ENCODE peak calls at places on chromosomes 4 and X, in four cellular contexts. One of them, this sample, is unnamed.

GRCh38 chr4:67684839-67685531 is 16.0 kb downstream of the UBA6 start:
- DNase-seq in MM.1S: no peak
- DNase-seq in pancreas: no peak
- DNase-seq in A549: no peak
- DNase-seq in this sample: no peak

GRCh38 chr4:102403115-102403514 is 57.8 kb upstream of the SLC39A8 start:
- DNase-seq in A549: no peak
- DNase-seq in MM.1S: no peak
- DNase-seq in pancreas: no peak
- DNase-seq in this sample: no peak

GRCh38 chrX:151789179-151789800 is 54.7 kb downstream of the CNGA2 start:
- DNase-seq in MM.1S: no peak
- DNase-seq in A549: peak; percentile 17
- DNase-seq in pancreas: peak; percentile 18
- DNase-seq in this sample: peak; percentile 16

GRCh38 chr4:169615467-169616106 is 3.2 kb upstream of the NEK1 start:
- DNase-seq in MM.1S: no peak
- DNase-seq in A549: no peak
- DNase-seq in pancreas: no peak
- DNase-seq in this sample: no peak

GRCh38 chrX:107880054-107880610 is 54.5 kb downstream of the MID2 start:
- DNase-seq in A549: no peak
- DNase-seq in pancreas: no peak
- DNase-seq in MM.1S: no peak
- DNase-seq in this sample: no peak

GRCh38 chr4:149781150-149781549 is 34.5 kb downstream of the IQCM start:
- DNase-seq in A549: no peak
- DNase-seq in pancreas: no peak
- DNase-seq in MM.1S: no peak
- DNase-seq in this sample: no peak

GRCh38 chr4:879730-880079 is 52.4 kb downstream of the GAK start:
- DNase-seq in pancreas: no peak
- DNase-seq in A549: no peak
- DNase-seq in MM.1S: no peak
- DNase-seq in this sample: no peak

GRCh38 chrX:118066867-118067515 is 49.6 kb downstream of the KLHL13 start:
- DNase-seq in pancreas: no peak
- DNase-seq in MM.1S: no peak
- DNase-seq in A549: no peak
- DNase-seq in this sample: no peak

GRCh38 chrX:149647505-149647904 is 15.9 kb upstream of the TMEM185A start:
- DNase-seq in pancreas: no peak
- DNase-seq in A549: no peak
- DNase-seq in MM.1S: no peak
- DNase-seq in this sample: no peak

GRCh38 chr4:145686991-145687390 is 7.0 kb downstream of the C4orf51 start:
- DNase-seq in MM.1S: no peak
- DNase-seq in pancreas: no peak
- DNase-seq in A549: no peak
- DNase-seq in this sample: no peak

GRCh38 chr4:86841309-86841708 is 7.9 kb downstream of the SLC10A6 start:
- DNase-seq in MM.1S: no peak
- DNase-seq in pancreas: no peak
- DNase-seq in A549: no peak
- DNase-seq in this sample: no peak

GRCh38 chrX:43493751-43494150 is 162.3 kb upstream of the MAOA start:
- DNase-seq in MM.1S: no peak
- DNase-seq in A549: no peak
- DNase-seq in pancreas: no peak
- DNase-seq in this sample: no peak

GRCh38 chr4:73648478-73648877 is 28.2 kb upstream of the RASSF6 start:
- DNase-seq in pancreas: no peak
- DNase-seq in MM.1S: no peak
- DNase-seq in A549: no peak
- DNase-seq in this sample: no peak

GRCh38 chr4:106486533-106486932 is 118.0 kb upstream of the GIMD1 start:
- DNase-seq in pancreas: no peak
- DNase-seq in MM.1S: no peak
- DNase-seq in A549: no peak
- DNase-seq in this sample: no peak

GRCh38 chrX:44903842-44904530 is 31.0 kb downstream of the KDM6A start:
- DNase-seq in MM.1S: peak; percentile 19
- DNase-seq in pancreas: no peak
- DNase-seq in A549: no peak
- DNase-seq in this sample: no peak

GRCh38 chr4:138097912-138098600 is 144.1 kb downstream of the SLC7A11 start:
- DNase-seq in A549: no peak
- DNase-seq in pancreas: no peak
- DNase-seq in MM.1S: no peak
- DNase-seq in this sample: no peak

GRCh38 chr4:79959652-79960051 is 113.4 kb downstream of the ANTXR2 start:
- DNase-seq in MM.1S: no peak
- DNase-seq in A549: no peak
- DNase-seq in pancreas: no peak
- DNase-seq in this sample: no peak

GRCh38 chr4:139167774-139168444 is 9.1 kb downstream of the ELF2 start:
- DNase-seq in pancreas: no peak
- DNase-seq in MM.1S: peak; percentile 37
- DNase-seq in A549: peak; percentile 59
- DNase-seq in this sample: no peak

GRCh38 chr4:763922-764321 is 58.3 kb downstream of the PCGF3 start:
- DNase-seq in MM.1S: no peak
- DNase-seq in A549: no peak
- DNase-seq in pancreas: no peak
- DNase-seq in this sample: no peak

GRCh38 chrX:9475984-9476383 is 11.1 kb downstream of the TBL1X start:
- DNase-seq in MM.1S: no peak
- DNase-seq in pancreas: no peak
- DNase-seq in A549: no peak
- DNase-seq in this sample: no peak

GRCh38 chr4:111136438-111136837 is 513.6 kb upstream of the PITX2 start:
- DNase-seq in pancreas: no peak
- DNase-seq in MM.1S: no peak
- DNase-seq in A549: no peak
- DNase-seq in this sample: no peak

GRCh38 chr4:165325732-165326512 is 1.5 kb upstream of the MSMO1 start:
- DNase-seq in pancreas: no peak
- DNase-seq in A549: no peak
- DNase-seq in MM.1S: peak; percentile 31
- DNase-seq in this sample: no peak

GRCh38 chrX:134144231-134144630 is 92.8 kb upstream of the CCDC160 start:
- DNase-seq in MM.1S: peak; percentile 36
- DNase-seq in pancreas: no peak
- DNase-seq in A549: peak; percentile 1
- DNase-seq in this sample: no peak

GRCh38 chrX:94058728-94059382 is 384.8 kb downstream of the FAM133A start:
- DNase-seq in pancreas: no peak
- DNase-seq in MM.1S: peak; percentile 37
- DNase-seq in A549: no peak
- DNase-seq in this sample: no peak

GRCh38 chr4:52244103-52244772 is 193.1 kb downstream of the SPATA18 start:
- DNase-seq in pancreas: no peak
- DNase-seq in A549: no peak
- DNase-seq in MM.1S: no peak
- DNase-seq in this sample: no peak

GRCh38 chr4:139665690-139666529 is at the start of gene MGST2:
- DNase-seq in A549: peak; percentile 62
- DNase-seq in pancreas: peak; percentile 84
- DNase-seq in MM.1S: peak; percentile 64
- DNase-seq in this sample: peak; percentile 69

GRCh38 chr4:7049739-7050138 is 6.6 kb downstream of the TADA2B start:
- DNase-seq in MM.1S: no peak
- DNase-seq in A549: no peak
- DNase-seq in pancreas: no peak
- DNase-seq in this sample: no peak

GRCh38 chr4:8205749-8206611 is 6.9 kb downstream of the SH3TC1 start:
- DNase-seq in MM.1S: no peak
- DNase-seq in pancreas: no peak
- DNase-seq in A549: no peak
- DNase-seq in this sample: no peak

GRCh38 chr4:70334681-70335080 is at the start of gene CABS1:
- DNase-seq in MM.1S: no peak
- DNase-seq in pancreas: no peak
- DNase-seq in A549: no peak
- DNase-seq in this sample: no peak

DNA sequence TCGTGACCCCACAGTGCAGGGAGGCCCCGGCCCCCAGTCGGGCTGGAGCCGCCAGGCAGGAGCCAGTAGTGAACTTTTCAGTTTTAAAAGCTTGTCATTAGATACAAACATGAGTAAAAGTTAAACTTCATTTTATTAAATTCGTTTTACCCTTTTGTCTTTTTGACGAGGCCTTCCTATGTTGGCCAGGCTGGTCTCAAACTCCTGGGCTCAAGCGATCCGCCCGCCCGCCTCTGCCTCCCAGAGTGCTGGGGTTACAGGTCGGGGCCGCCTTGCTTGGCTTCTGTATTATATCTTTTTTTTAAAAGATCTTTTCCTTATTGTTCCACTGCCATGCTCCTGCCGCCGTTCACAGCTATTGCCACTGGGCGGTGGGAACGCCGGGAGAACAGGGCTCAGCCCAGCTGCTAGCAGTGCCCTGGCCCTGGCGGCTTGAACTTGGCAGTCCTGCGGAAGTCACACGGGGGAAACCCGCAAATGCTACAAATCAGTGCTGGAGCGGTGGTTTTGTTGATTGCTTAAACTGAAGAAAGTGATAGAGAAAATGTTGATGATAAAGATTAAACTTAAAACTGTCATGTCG is 968 bp upstream of the NELFA start:
- DNase-seq in MM.1S: peak; percentile 45
- DNase-seq in A549: peak; percentile 83
- DNase-seq in pancreas: peak; percentile 65
- DNase-seq in this sample: peak; percentile 36
- TF ChIP-seq CTCF in MM.1S: no peak
- TF ChIP-seq CTCF in A549: no peak
- TF ChIP-seq CTCF in pancreas: no peak
- TF ChIP-seq CTCF in this sample: no peak

DNA sequence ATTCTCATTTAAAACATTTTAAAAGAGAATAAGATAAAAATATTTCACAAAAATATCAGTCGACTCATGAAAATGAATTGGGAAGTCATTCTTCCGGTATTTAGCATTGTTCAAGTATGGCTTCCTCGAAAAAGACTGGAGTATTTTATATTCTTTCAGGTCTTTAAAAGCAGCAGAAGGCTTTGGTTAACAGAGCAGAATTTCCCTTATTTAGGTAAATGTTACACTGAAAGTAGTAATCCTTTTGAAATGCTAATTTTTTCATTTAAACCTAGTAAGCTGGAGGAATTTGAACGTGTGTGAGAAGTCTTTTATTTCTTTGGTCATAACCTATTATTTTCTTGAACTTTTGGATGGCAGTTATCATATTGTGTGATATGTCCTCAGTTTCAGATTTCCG is 11.2 kb downstream of the TENM3 start:
- DNase-seq in MM.1S: no peak
- DNase-seq in A549: no peak
- DNase-seq in pancreas: no peak
- DNase-seq in this sample: no peak
- H3K4me3 ChIP-seq in MM.1S: no peak overlapping the region
- H3K4me3 ChIP-seq in A549: no peak overlapping the region
- H3K4me3 ChIP-seq in pancreas: no peak overlapping the region
- H3K4me3 ChIP-seq in this sample: no peak overlapping the region

GRCh38 chrX:36683507-36683906 is 324.7 kb upstream of the FAM47C start:
- DNase-seq in pancreas: no peak
- DNase-seq in A549: no peak
- DNase-seq in MM.1S: no peak
- DNase-seq in this sample: no peak

GRCh38 chrX:36684053-36684452 is 324.1 kb upstream of the FAM47C start:
- DNase-seq in MM.1S: no peak
- DNase-seq in pancreas: no peak
- DNase-seq in A549: no peak
- DNase-seq in this sample: no peak
- TF ChIP-seq CTCF in MM.1S: no peak
- TF ChIP-seq CTCF in pancreas: no peak
- TF ChIP-seq CTCF in A549: no peak
- TF ChIP-seq CTCF in this sample: no peak

GRCh38 chrX:1493317-1493856 is 40.7 kb upstream of the ASMTL start:
- DNase-seq in A549: no peak
- DNase-seq in pancreas: no peak
- DNase-seq in MM.1S: no peak
- DNase-seq in this sample: no peak
- H3K4me3 ChIP-seq in A549: no peak overlapping the region
- H3K4me3 ChIP-seq in pancreas: no peak overlapping the region
- H3K4me3 ChIP-seq in MM.1S: peak overlapping the region; percentile 33
- H3K4me3 ChIP-seq in this sample: no peak overlapping the region

GRCh38 chrX:525134-525533 is 105.5 kb upstream of the SHOX start:
- DNase-seq in pancreas: no peak
- DNase-seq in MM.1S: no peak
- DNase-seq in A549: no peak
- DNase-seq in this sample: peak; percentile 21

GRCh38 chrX:519741-520140 is 110.8 kb upstream of the SHOX start:
- DNase-seq in pancreas: no peak
- DNase-seq in A549: no peak
- DNase-seq in MM.1S: no peak
- DNase-seq in this sample: no peak

GRCh38 chrX:526295-527224 is 104.0 kb upstream of the SHOX start:
- DNase-seq in MM.1S: no peak
- DNase-seq in A549: peak; percentile 33
- DNase-seq in pancreas: no peak
- DNase-seq in this sample: no peak

DNA sequence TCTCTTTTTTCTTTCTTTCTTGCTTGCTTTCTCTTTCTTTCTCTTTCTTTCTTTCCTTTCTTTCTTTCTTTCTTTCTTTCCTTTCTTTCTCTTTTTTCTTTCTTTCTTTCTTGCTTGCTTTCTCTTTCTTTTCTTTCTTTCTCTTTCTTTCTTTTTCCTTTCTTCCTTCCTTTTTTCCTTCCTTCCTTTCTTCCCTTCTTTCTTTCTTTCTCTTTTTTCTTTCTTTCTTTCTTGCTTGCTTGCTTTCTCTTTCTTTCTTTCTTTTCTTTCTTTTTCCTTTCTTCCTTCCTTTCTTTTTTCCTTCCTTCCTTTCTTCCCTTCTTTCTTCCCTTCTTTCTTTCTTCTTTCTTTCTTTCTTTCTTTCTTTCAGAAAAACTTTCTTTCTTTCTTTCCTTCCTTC is 108.1 kb upstream of the SHOX start:
- DNase-seq in MM.1S: no peak
- DNase-seq in pancreas: no peak
- DNase-seq in A549: no peak
- DNase-seq in this sample: no peak
- TF ChIP-seq CTCF in MM.1S: no peak
- TF ChIP-seq CTCF in pancreas: no peak
- TF ChIP-seq CTCF in A549: no peak
- TF ChIP-seq CTCF in this sample: no peak

GRCh38 chrX:17376381-17377046 is 1.5 kb downstream of the NHS start:
- DNase-seq in pancreas: peak; percentile 15
- DNase-seq in MM.1S: no peak
- DNase-seq in A549: peak; percentile 17
- DNase-seq in this sample: no peak
- H3K4me3 ChIP-seq in pancreas: peak overlapping the region; percentile 30
- H3K4me3 ChIP-seq in MM.1S: no peak overlapping the region
- H3K4me3 ChIP-seq in A549: peak overlapping the region; percentile 93
- H3K4me3 ChIP-seq in this sample: peak overlapping the region; percentile 25